ENCODE peak calls at places on chromosomes 5 and 9, in six cellular contexts. W, O, L, J, R and D are unnamed samples.

GRCh38 chr9:30349526-30350513 is 2034.6 kb upstream of the ACO1 start:
- DNase-seq in W (no peak), O (no peak), L (no peak), J (no peak), R (no peak), D (no peak)

GRCh38 chr9:2274762-2275161 is 259.6 kb downstream of the SMARCA2 start:
- DNase-seq in W (no peak), O (no peak), L (no peak), J (no peak), R (no peak), D (no peak)

GRCh38 chr5:111734013-111734412 is 23.0 kb downstream of the NREP start:
- DNase-seq in W (no peak), O (no peak), L (no peak), J (no peak), R (no peak), D (no peak)

GRCh38 chr5:37792976-37793328 is 46.9 kb downstream of the GDNF start:
- DNase-seq in W (no peak), O (no peak), L (no peak), J (no peak), R (no peak), D (no peak)

GRCh38 chr9:79682076-79682736 is 110.4 kb downstream of the TLE4 start:
- DNase-seq in W (no peak), O (no peak), L (peak; percentile 24), J (no peak), R (no peak), D (no peak)

GRCh38 chr5:37869221-37869620 is 29.4 kb upstream of the GDNF start:
- DNase-seq in W (no peak), O (no peak), L (no peak), J (no peak), R (no peak), D (no peak)

GRCh38 chr9:5554254-5554653 is 43.9 kb downstream of the PDCD1LG2 start:
- DNase-seq in W (peak; percentile 66), O (no peak), L (no peak), J (no peak), R (no peak), D (no peak)

GRCh38 chr5:57191986-57192385 is 18.1 kb downstream of the GPBP1 start:
- DNase-seq in W (no peak), O (no peak), L (no peak), J (no peak), R (no peak), D (no peak)

GRCh38 chr9:105281926-105282325 is 37.5 kb downstream of the SLC44A1 start:
- DNase-seq in W (no peak), O (no peak), L (no peak), J (no peak), R (no peak), D (no peak)

GRCh38 chr9:15150939-15151338 is 156.1 kb downstream of the TTC39B start:
- DNase-seq in W (no peak), O (no peak), L (no peak), J (no peak), R (no peak), D (no peak)

GRCh38 chr9:21558627-21559401 is 76.7 kb upstream of the IFNE start:
- DNase-seq in W (no peak), O (no peak), L (no peak), J (no peak), R (peak; percentile 5), D (no peak)

GRCh38 chr5:4191024-4191423 is 595.4 kb downstream of the IRX1 start:
- DNase-seq in W (no peak), O (no peak), L (no peak), J (no peak), R (no peak), D (no peak)

GRCh38 chr5:77957931-77958476 is 181.9 kb upstream of the TBCA start:
- DNase-seq in W (no peak), O (peak; percentile 19), L (no peak), J (no peak), R (no peak), D (peak; percentile 28)

GRCh38 chr5:55172051-55172899 is 702 bp downstream of the CDC20B start:
- DNase-seq in W (peak; percentile 45), O (no peak), L (peak; percentile 80), J (peak; percentile 73), R (no peak), D (peak; percentile 47)

GRCh38 chr9:92706218-92706940 is 36.4 kb upstream of the IPPK start:
- DNase-seq in W (no peak), O (no peak), L (peak; percentile 35), J (peak; percentile 29), R (no peak), D (no peak)

GRCh38 chr9:16068476-16068875 is 515.6 kb downstream of the CCDC171 start:
- DNase-seq in W (no peak), O (no peak), L (no peak), J (no peak), R (no peak), D (no peak)

GRCh38 chr5:138938526-138938925 is 63.4 kb upstream of the LRRTM2 start:
- DNase-seq in W (no peak), O (no peak), L (no peak), J (no peak), R (no peak), D (no peak)

GRCh38 chr9:132018957-132019405 is 60.7 kb downstream of the MED27 start:
- DNase-seq in W (no peak), O (no peak), L (no peak), J (no peak), R (no peak), D (no peak)

DNA sequence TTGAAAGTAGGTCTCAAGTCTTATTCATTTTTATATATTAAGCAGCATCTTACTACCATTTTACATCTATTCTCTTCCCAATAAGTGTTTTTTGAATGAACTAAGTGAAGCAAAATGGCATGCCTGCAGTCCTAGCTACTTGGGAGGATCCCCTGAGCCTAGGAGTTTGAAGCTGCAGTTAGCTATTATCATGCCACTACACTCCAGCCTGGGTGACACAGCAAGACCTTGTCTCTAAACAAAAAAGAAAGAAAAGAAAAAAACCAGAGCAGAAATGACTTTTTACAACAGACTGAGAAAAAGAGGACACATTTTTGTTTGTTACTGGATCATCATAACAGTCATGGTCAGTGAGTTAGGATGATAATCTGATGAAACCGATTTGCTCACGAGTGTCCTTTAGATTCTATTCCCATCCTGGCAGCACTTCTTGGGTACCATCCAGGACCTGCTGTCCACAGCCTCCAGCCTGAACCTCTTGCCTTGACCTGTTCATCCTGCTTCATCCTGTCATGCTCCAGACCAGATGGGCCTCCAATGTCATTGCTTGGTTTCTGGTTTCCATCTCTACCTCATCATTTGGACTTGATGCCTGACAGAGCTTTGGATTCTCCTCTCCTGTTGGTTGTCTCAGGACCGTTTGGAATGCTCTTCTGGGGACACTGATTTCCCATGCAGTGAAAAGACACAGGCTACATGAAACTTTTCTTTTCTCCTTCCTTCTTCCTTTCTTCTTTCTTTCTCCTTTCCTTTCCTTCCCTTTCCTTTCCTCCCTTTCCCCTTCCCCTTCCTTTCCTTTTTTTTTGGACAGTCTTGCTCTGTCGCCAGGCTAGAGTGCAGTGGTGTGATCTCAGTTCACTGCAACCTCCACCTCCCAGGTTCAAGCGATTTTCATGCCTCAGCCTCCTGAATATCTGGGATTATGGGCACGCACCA is 50.1 kb upstream of the GLRX start:
- DNase-seq in W (no peak), O (no peak), L (no peak), J (no peak), R (no peak), D (no peak)
- TF ChIP-seq POLR2A in W (no peak), O (no peak), L (no peak), J (no peak), R (no peak), D (no peak)

GRCh38 chr5:132281856-132282614 is 12.2 kb upstream of the SLC22A4 start:
- DNase-seq in W (no peak), O (no peak), L (no peak), J (no peak), R (no peak), D (no peak)

GRCh38 chr5:132275367-132276220 is 18.1 kb downstream of the PDLIM4 start:
- DNase-seq in W (no peak), O (no peak), L (no peak), J (no peak), R (no peak), D (no peak)

GRCh38 chr5:132280371-132281240 is 13.6 kb upstream of the SLC22A4 start:
- DNase-seq in W (no peak), O (no peak), L (no peak), J (no peak), R (no peak), D (no peak)

GRCh38 chr5:132279801-132280200 is 14.4 kb upstream of the SLC22A4 start:
- DNase-seq in W (no peak), O (no peak), L (no peak), J (no peak), R (no peak), D (no peak)

GRCh38 chr5:132277971-132278964 is 15.9 kb upstream of the SLC22A4 start:
- DNase-seq in W (no peak), O (no peak), L (peak; percentile 63), J (peak; percentile 74), R (no peak), D (no peak)
- TF ChIP-seq TAF1 in W (no peak), O (no peak), L (no peak), J (no peak), R (no peak), D (no peak)

GRCh38 chr5:124746916-124747769 is 704 bp upstream of the ZNF608 start:
- DNase-seq in W (peak; percentile 66), O (no peak), L (peak; percentile 57), J (no peak), R (no peak), D (no peak)

GRCh38 chr5:124745367-124746251 is 830 bp downstream of the ZNF608 start:
- DNase-seq in W (no peak), O (no peak), L (no peak), J (no peak), R (no peak), D (no peak)

GRCh38 chr5:124748687-124749594 is 2.5 kb upstream of the ZNF608 start:
- DNase-seq in W (peak; percentile 86), O (no peak), L (peak; percentile 81), J (peak; percentile 68), R (peak; percentile 48), D (peak; percentile 36)

GRCh38 chr5:124746252-124746915 is at the start of gene ZNF608:
- DNase-seq in W (no peak), O (no peak), L (peak; percentile 6), J (no peak), R (no peak), D (no peak)

GRCh38 chr5:124747770-124748686 is 1.6 kb upstream of the ZNF608 start:
- DNase-seq in W (peak; percentile 67), O (no peak), L (no peak), J (no peak), R (no peak), D (no peak)
- TF ChIP-seq POLR2A in W (peak; percentile 52), O (no peak), L (no peak), J (no peak), R (no peak), D (no peak)

GRCh38 chr5:68255305-68256130 is 40.0 kb downstream of the PIK3R1 start:
- DNase-seq in W (no peak), O (no peak), L (no peak), J (no peak), R (no peak), D (no peak)

GRCh38 chr5:68252678-68253520 is 37.3 kb downstream of the PIK3R1 start:
- DNase-seq in W (no peak), O (peak; percentile 27), L (peak; percentile 63), J (peak; percentile 10), R (peak; percentile 22), D (no peak)

GRCh38 chr5:68251386-68251785 is 35.8 kb downstream of the PIK3R1 start:
- DNase-seq in W (no peak), O (no peak), L (no peak), J (no peak), R (no peak), D (no peak)

GRCh38 chr5:68251804-68252648 is 36.5 kb downstream of the PIK3R1 start:
- DNase-seq in W (no peak), O (no peak), L (no peak), J (no peak), R (no peak), D (no peak)

GRCh38 chr5:68253612-68254341 is 38.2 kb downstream of the PIK3R1 start:
- DNase-seq in W (no peak), O (no peak), L (no peak), J (no peak), R (no peak), D (no peak)
- TF ChIP-seq TAF1 in W (no peak), O (no peak), L (no peak), J (no peak), R (no peak), D (no peak)